ENCODE peak calls at places on chromosomes 13 and 19, in four cellular contexts. Y is cardiac fibroblast, W is testis, D is endothelial cell of umbilical vein. K is an unnamed sample.

GRCh38 chr13:53298426-53298825 is 269.8 kb downstream of the OLFM4 start:
- DNase-seq in Y (no peak), W (no peak), D (no peak), K (no peak)

GRCh38 chr13:72258340-72258981 is 391.5 kb upstream of the DACH1 start:
- DNase-seq in Y (no peak), W (peak; percentile 14), D (no peak), K (no peak)

GRCh38 chr19:32532233-32532632 is 48.8 kb upstream of the PDCD5 start:
- DNase-seq in Y (no peak), W (no peak), D (no peak), K (no peak)

GRCh38 chr19:6802336-6803035 is 30.0 kb downstream of the VAV1 start:
- DNase-seq in Y (peak; percentile 4), W (peak; percentile 30), D (peak; percentile 9), K (peak; percentile 94)

GRCh38 chr19:42343344-42344110 is 18.1 kb downstream of the MEGF8 start:
- DNase-seq in Y (no peak), W (no peak), D (no peak), K (no peak)

GRCh38 chr19:11010041-11010440 is 49.2 kb downstream of the SMARCA4 start:
- DNase-seq in Y (no peak), W (no peak), D (no peak), K (no peak)

GRCh38 chr13:95784891-95785290 is 108.0 kb downstream of the DNAJC3 start:
- DNase-seq in Y (peak; percentile 24), W (no peak), D (no peak), K (no peak)

GRCh38 chr13:25990801-25991200 is 61.0 kb downstream of the SHISA2 start:
- DNase-seq in Y (peak; percentile 15), W (no peak), D (no peak), K (no peak)

GRCh38 chr13:66556306-66556705 is 673.8 kb downstream of the PCDH9 start:
- DNase-seq in Y (peak; percentile 37), W (no peak), D (no peak), K (no peak)

GRCh38 chr19:56834564-56835375 is 5.8 kb downstream of the PEG3 start:
- DNase-seq in Y (no peak), W (no peak), D (no peak), K (no peak)

GRCh38 chr19:56837892-56838679 is 2.4 kb downstream of the PEG3 start:
- DNase-seq in Y (peak; percentile 78), W (peak; percentile 77), D (no peak), K (no peak)

GRCh38 chr13:79442221-79442620 is 36.2 kb upstream of the RBM26 start:
- DNase-seq in Y (no peak), W (no peak), D (no peak), K (no peak)

GRCh38 chr13:91319996-91320395 is 27.5 kb upstream of the MIR17HG start:
- DNase-seq in Y (no peak), W (no peak), D (no peak), K (no peak)

GRCh38 chr13:50378513-50378970 is 363.3 kb downstream of the KCNRG start:
- DNase-seq in Y (no peak), W (no peak), D (no peak), K (no peak)

GRCh38 chr13:50377726-50378270 is 362.6 kb downstream of the KCNRG start:
- DNase-seq in Y (no peak), W (no peak), D (no peak), K (no peak)

GRCh38 chr13:50375792-50376191 is 360.5 kb downstream of the KCNRG start:
- DNase-seq in Y (peak; percentile 62), W (no peak), D (no peak), K (no peak)

GRCh38 chr13:50374517-50374916 is 359.3 kb downstream of the KCNRG start:
- DNase-seq in Y (no peak), W (no peak), D (no peak), K (no peak)

DNA sequence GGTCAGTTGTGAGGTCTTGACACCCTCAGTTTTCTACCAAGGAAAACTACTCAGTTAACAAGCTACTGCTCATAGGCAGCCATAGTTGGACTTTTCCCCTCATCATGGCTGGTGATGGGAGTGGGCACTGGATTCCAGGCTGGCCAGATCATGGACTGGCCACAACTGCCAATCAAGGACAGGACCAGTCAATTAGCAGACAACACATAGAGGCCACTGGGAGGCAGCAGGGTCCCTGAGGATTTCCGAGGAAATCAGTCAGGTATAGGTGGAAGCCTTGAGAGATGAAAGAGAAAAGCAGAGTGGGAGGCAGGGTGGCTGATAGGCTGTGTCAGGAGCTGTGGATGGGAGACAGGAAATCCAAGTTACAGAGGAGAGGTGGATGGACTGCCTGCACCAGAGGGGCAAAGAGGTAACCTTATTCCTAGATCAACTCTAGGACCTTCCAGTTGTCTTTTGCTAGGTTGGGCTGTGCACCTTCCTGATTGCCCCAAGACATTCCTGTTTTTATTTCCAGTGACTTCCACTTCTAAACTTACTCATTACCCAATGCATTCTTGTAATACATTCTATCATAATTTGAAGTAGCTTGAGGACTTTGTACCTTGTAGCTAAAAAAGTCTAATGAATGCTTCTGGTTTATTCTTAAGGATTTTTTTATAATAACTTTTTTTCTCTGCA is 361.8 kb downstream of the KCNRG start:
- DNase-seq in Y (no peak), W (no peak), D (no peak), K (no peak)
- TF ChIP-seq CTCF in Y (no peak), W (no peak), D (no peak), K (no peak)

DNA sequence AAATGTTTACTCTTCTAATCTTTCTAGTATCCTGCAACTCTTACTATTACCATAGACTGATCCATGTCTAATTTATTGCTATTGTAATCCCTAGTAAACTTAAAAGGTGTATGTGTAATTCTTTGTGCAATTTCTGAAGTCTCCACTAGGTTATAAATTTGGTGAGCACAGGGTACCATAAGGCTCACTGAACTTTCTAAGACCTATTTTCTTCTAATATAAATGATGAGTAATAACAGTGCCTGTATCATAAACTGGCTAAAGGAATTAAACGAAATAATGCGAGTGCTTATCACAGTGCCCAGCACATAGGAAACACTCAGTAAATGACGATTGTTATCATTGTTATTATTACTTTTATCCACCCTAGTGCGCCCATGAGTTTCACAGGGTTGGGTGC is 119.1 kb downstream of the KLF12 start:
- DNase-seq in Y (no peak), W (no peak), D (no peak), K (no peak)
- TF ChIP-seq CTCF in Y (peak; percentile 30), W (no peak), D (no peak), K (no peak)

GRCh38 chr19:44939668-44940067 is 2.4 kb upstream of the APOC4 start:
- DNase-seq in Y (no peak), W (no peak), D (no peak), K (no peak)

GRCh38 chr19:44947041-44947581 is 1.3 kb downstream of the APOC2 start:
- DNase-seq in Y (no peak), W (no peak), D (no peak), K (peak; percentile 90)

GRCh38 chr19:44948237-44948636 is 2.4 kb downstream of the APOC2 start:
- DNase-seq in Y (no peak), W (no peak), D (no peak), K (no peak)

GRCh38 chr19:44942067-44942571 is at the start of gene APOC4:
- DNase-seq in Y (no peak), W (no peak), D (no peak), K (no peak)

DNA sequence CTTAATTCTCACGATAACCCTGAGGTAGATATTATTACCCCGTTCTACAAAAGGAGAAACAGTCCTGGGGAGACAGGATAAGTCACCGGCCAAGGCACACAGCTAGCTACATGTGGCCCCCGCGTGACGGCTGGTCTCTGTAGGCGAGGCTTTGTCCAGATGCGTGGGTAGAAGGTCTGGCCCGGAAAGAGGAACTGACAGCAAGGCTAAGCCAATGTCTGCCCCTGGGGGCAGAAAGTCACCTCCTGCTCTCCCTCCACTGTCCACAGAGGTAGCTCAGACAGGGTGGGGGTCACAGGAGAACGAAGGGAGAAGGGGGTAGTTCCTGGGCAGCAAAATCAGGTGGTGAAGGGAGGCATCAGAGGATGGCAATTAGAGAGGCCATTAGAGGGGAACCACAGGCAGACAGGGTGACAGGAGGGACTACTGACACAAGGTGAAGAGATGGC is 1.8 kb downstream of the APOC4 start:
- DNase-seq in Y (no peak), W (peak; percentile 51), D (no peak), K (peak; percentile 86)
- TF ChIP-seq CTCF in Y (no peak), W (no peak), D (no peak), K (no peak)

DNA sequence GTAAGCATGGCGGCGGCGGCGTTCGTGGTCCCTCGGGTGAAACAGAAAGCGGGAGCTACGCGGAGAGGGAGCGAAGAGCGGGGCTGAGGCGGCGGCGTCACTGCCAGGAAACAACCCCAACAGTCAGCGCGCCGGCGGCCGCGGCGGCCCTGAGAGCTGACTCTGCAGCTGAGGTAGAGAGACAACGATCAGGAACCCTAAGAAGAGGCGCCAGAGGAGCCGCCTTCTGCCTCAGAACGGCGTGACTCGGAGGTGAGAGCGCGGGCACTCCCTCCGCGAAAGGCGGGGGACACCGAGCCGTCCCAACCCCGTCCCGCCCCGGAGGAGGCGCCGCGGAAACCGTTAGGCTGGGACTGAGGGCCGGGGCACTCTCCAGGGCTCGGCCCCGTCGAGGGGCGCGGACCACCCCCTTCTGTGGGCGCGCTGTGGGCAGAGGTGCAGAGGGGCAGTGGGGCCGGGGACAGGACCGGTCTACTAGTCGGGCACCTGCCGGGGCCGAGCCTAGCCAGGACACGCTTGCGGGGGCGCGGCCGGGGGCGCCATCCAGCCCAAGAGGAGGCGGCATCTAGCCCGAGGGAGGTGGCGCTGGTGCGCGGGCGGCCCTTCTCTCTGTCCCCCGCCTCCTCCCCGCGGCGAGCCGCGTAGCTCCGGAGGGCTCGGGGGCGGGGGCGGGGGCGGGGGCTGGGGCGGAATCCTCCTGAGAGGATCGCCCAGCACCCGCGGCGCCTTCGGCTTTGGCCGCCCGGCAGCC is 389 bp downstream of the FNDC3A start:
- DNase-seq in Y (peak; percentile 84), W (peak; percentile 93), D (peak; percentile 82), K (peak; percentile 95)
- TF ChIP-seq CTCF in Y (no peak), W (no peak), D (peak; percentile 16), K (no peak)

GRCh38 chr13:96821381-96821780 is 172.9 kb downstream of the OXGR1 start:
- DNase-seq in Y (no peak), W (no peak), D (no peak), K (no peak)

GRCh38 chr13:96819375-96819774 is 174.9 kb downstream of the OXGR1 start:
- DNase-seq in Y (no peak), W (no peak), D (no peak), K (no peak)

GRCh38 chr13:96821971-96822370 is 172.3 kb downstream of the OXGR1 start:
- DNase-seq in Y (no peak), W (no peak), D (no peak), K (no peak)

GRCh38 chr13:96824110-96824509 is 170.2 kb downstream of the OXGR1 start:
- DNase-seq in Y (no peak), W (no peak), D (no peak), K (peak; percentile 33)

GRCh38 chr13:96822900-96823299 is 171.4 kb downstream of the OXGR1 start:
- DNase-seq in Y (no peak), W (peak; percentile 44), D (peak; percentile 9), K (peak; percentile 12)
- TF ChIP-seq CTCF in Y (peak; percentile 47), W (no peak), D (peak; percentile 38), K (peak; percentile 20)

GRCh38 chr13:30255696-30256095 is 51.7 kb downstream of the KATNAL1 start:
- DNase-seq in Y (peak; percentile 13), W (no peak), D (peak; percentile 24), K (no peak)
- TF ChIP-seq CTCF in Y (no peak), W (no peak), D (no peak), K (no peak)